ENCODE peak calls at places on chromosomes 12 and 14, in seven cellular contexts. One of them, this sample, is unnamed.
A peak's percentile ranks its signal among the peaks of the same experiment; 100 is the strongest.

GRCh38 chr14:68284333-68284732 is 464.8 kb downstream of the RAD51B start:
- DNase-seq in esophagus squamous epithelium: no peak
- DNase-seq in GM23248: peak; percentile 3
- DNase-seq in D341Med: no peak
- DNase-seq in AG04450: no peak
- DNase-seq in HepG2: no peak
- DNase-seq in coronary artery: no peak
- DNase-seq in this sample: no peak

GRCh38 chr12:52867636-52868035 is 18.8 kb upstream of the KRT78 start:
- DNase-seq in esophagus squamous epithelium: no peak
- DNase-seq in GM23248: peak; percentile 15
- DNase-seq in D341Med: no peak
- DNase-seq in AG04450: no peak
- DNase-seq in HepG2: no peak
- DNase-seq in coronary artery: no peak
- DNase-seq in this sample: peak; percentile 66

GRCh38 chr12:110912263-110912662 is 8.1 kb downstream of the MYL2 start:
- DNase-seq in esophagus squamous epithelium: no peak
- DNase-seq in GM23248: no peak
- DNase-seq in D341Med: no peak
- DNase-seq in AG04450: no peak
- DNase-seq in HepG2: no peak
- DNase-seq in coronary artery: no peak
- DNase-seq in this sample: no peak

GRCh38 chr14:44030963-44031362 is 476.1 kb downstream of the FSCB start:
- DNase-seq in esophagus squamous epithelium: no peak
- DNase-seq in GM23248: no peak
- DNase-seq in D341Med: no peak
- DNase-seq in AG04450: no peak
- DNase-seq in HepG2: no peak
- DNase-seq in coronary artery: no peak
- DNase-seq in this sample: no peak

GRCh38 chr12:80187660-80188090 is 88.3 kb downstream of the OTOGL start:
- DNase-seq in esophagus squamous epithelium: no peak
- DNase-seq in GM23248: peak; percentile 41
- DNase-seq in D341Med: no peak
- DNase-seq in AG04450: no peak
- DNase-seq in HepG2: no peak
- DNase-seq in coronary artery: no peak
- DNase-seq in this sample: peak; percentile 83

GRCh38 chr14:50736932-50737419 is 68.9 kb upstream of the SAV1 start:
- DNase-seq in esophagus squamous epithelium: no peak
- DNase-seq in GM23248: no peak
- DNase-seq in D341Med: no peak
- DNase-seq in AG04450: no peak
- DNase-seq in HepG2: no peak
- DNase-seq in coronary artery: no peak
- DNase-seq in this sample: no peak

GRCh38 chr12:71552728-71553501 is 110.7 kb downstream of the ZFC3H1 start:
- DNase-seq in esophagus squamous epithelium: no peak
- DNase-seq in GM23248: no peak
- DNase-seq in D341Med: no peak
- DNase-seq in AG04450: no peak
- DNase-seq in HepG2: peak; percentile 92
- DNase-seq in coronary artery: no peak
- DNase-seq in this sample: no peak

GRCh38 chr12:120583478-120584030 is 2.4 kb upstream of the POP5 start:
- DNase-seq in esophagus squamous epithelium: no peak
- DNase-seq in GM23248: peak; percentile 85
- DNase-seq in D341Med: peak; percentile 81
- DNase-seq in AG04450: peak; percentile 29
- DNase-seq in HepG2: peak; percentile 54
- DNase-seq in coronary artery: peak; percentile 85
- DNase-seq in this sample: peak; percentile 78

GRCh38 chr12:107415834-107416233 is 269.8 kb upstream of the PWP1 start:
- DNase-seq in esophagus squamous epithelium: no peak
- DNase-seq in GM23248: peak; percentile 83
- DNase-seq in D341Med: no peak
- DNase-seq in AG04450: no peak
- DNase-seq in HepG2: no peak
- DNase-seq in coronary artery: no peak
- DNase-seq in this sample: peak; percentile 93

GRCh38 chr12:52992699-52993557 is 13.3 kb upstream of the EIF4B start:
- DNase-seq in esophagus squamous epithelium: no peak
- DNase-seq in GM23248: peak; percentile 67
- DNase-seq in D341Med: no peak
- DNase-seq in AG04450: no peak
- DNase-seq in HepG2: peak; percentile 99
- DNase-seq in coronary artery: no peak
- DNase-seq in this sample: peak; percentile 67

GRCh38 chr14:82500222-82500621 is 966.6 kb upstream of the SEL1L start:
- DNase-seq in esophagus squamous epithelium: no peak
- DNase-seq in GM23248: no peak
- DNase-seq in D341Med: no peak
- DNase-seq in AG04450: no peak
- DNase-seq in HepG2: no peak
- DNase-seq in coronary artery: no peak
- DNase-seq in this sample: no peak

GRCh38 chr14:63523735-63524408 is 19.3 kb downstream of the PPP2R5E start:
- DNase-seq in esophagus squamous epithelium: no peak
- DNase-seq in GM23248: no peak
- DNase-seq in D341Med: no peak
- DNase-seq in AG04450: no peak
- DNase-seq in HepG2: no peak
- DNase-seq in coronary artery: no peak
- DNase-seq in this sample: no peak

GRCh38 chr12:123022846-123023245 is 42.4 kb downstream of the ARL6IP4 start:
- DNase-seq in esophagus squamous epithelium: no peak
- DNase-seq in GM23248: no peak
- DNase-seq in D341Med: no peak
- DNase-seq in AG04450: no peak
- DNase-seq in HepG2: no peak
- DNase-seq in coronary artery: no peak
- DNase-seq in this sample: no peak

GRCh38 chr12:870378-870777 is 79.1 kb downstream of the RAD52 start:
- DNase-seq in esophagus squamous epithelium: no peak
- DNase-seq in GM23248: no peak
- DNase-seq in D341Med: no peak
- DNase-seq in AG04450: no peak
- DNase-seq in HepG2: no peak
- DNase-seq in coronary artery: no peak
- DNase-seq in this sample: no peak

GRCh38 chr12:89092297-89092696 is 260.0 kb downstream of the DUSP6 start:
- DNase-seq in esophagus squamous epithelium: no peak
- DNase-seq in GM23248: no peak
- DNase-seq in D341Med: no peak
- DNase-seq in AG04450: no peak
- DNase-seq in HepG2: no peak
- DNase-seq in coronary artery: no peak
- DNase-seq in this sample: no peak

GRCh38 chr12:21776242-21776641 is 1.7 kb upstream of the KCNJ8 start:
- DNase-seq in esophagus squamous epithelium: no peak
- DNase-seq in GM23248: no peak
- DNase-seq in D341Med: no peak
- DNase-seq in AG04450: no peak
- DNase-seq in HepG2: no peak
- DNase-seq in coronary artery: no peak
- DNase-seq in this sample: no peak

GRCh38 chr12:25388216-25388615 is 137.5 kb upstream of the KRAS start:
- DNase-seq in esophagus squamous epithelium: no peak
- DNase-seq in GM23248: peak; percentile 21
- DNase-seq in D341Med: no peak
- DNase-seq in AG04450: no peak
- DNase-seq in HepG2: no peak
- DNase-seq in coronary artery: no peak
- DNase-seq in this sample: peak; percentile 13

GRCh38 chr12:16300222-16300621 is 22.7 kb upstream of the SLC15A5 start:
- DNase-seq in esophagus squamous epithelium: no peak
- DNase-seq in GM23248: peak; percentile 71
- DNase-seq in D341Med: no peak
- DNase-seq in AG04450: no peak
- DNase-seq in HepG2: no peak
- DNase-seq in coronary artery: no peak
- DNase-seq in this sample: no peak

GRCh38 chr12:6752181-6752930 is 585 bp downstream of the MLF2 start:
- DNase-seq in esophagus squamous epithelium: no peak
- DNase-seq in GM23248: peak; percentile 83
- DNase-seq in D341Med: peak; percentile 69
- DNase-seq in AG04450: no peak
- DNase-seq in HepG2: peak; percentile 51
- DNase-seq in coronary artery: no peak
- DNase-seq in this sample: peak; percentile 49

GRCh38 chr12:52552681-52553195 is at the start of gene KRT71:
- DNase-seq in esophagus squamous epithelium: no peak
- DNase-seq in GM23248: no peak
- DNase-seq in D341Med: no peak
- DNase-seq in AG04450: no peak
- DNase-seq in HepG2: no peak
- DNase-seq in coronary artery: no peak
- DNase-seq in this sample: no peak

GRCh38 chr14:67547224-67547780 is 14.2 kb downstream of the PLEKHH1 start:
- DNase-seq in esophagus squamous epithelium: no peak
- DNase-seq in GM23248: no peak
- DNase-seq in D341Med: no peak
- DNase-seq in AG04450: no peak
- DNase-seq in HepG2: no peak
- DNase-seq in coronary artery: no peak
- DNase-seq in this sample: no peak

GRCh38 chr14:70257526-70257925 is 68.8 kb upstream of the SLC8A3 start:
- DNase-seq in esophagus squamous epithelium: no peak
- DNase-seq in GM23248: no peak
- DNase-seq in D341Med: peak; percentile 36
- DNase-seq in AG04450: no peak
- DNase-seq in HepG2: no peak
- DNase-seq in coronary artery: no peak
- DNase-seq in this sample: peak; percentile 10

GRCh38 chr12:51393676-51394545 is 2.7 kb upstream of the GALNT6 start:
- DNase-seq in esophagus squamous epithelium: no peak
- DNase-seq in GM23248: peak; percentile 98
- DNase-seq in D341Med: no peak
- DNase-seq in AG04450: peak; percentile 59
- DNase-seq in HepG2: no peak
- DNase-seq in coronary artery: no peak
- DNase-seq in this sample: peak; percentile 93

GRCh38 chr12:98894412-98895085 is 249.5 kb downstream of the APAF1 start:
- DNase-seq in esophagus squamous epithelium: no peak
- DNase-seq in GM23248: peak; percentile 9
- DNase-seq in D341Med: peak; percentile 77
- DNase-seq in AG04450: no peak
- DNase-seq in HepG2: no peak
- DNase-seq in coronary artery: no peak
- DNase-seq in this sample: peak; percentile 70

GRCh38 chr12:124391340-124392261 is 96.7 kb downstream of the RFLNA start:
- DNase-seq in esophagus squamous epithelium: peak; percentile 45
- DNase-seq in GM23248: peak; percentile 86
- DNase-seq in D341Med: no peak
- DNase-seq in AG04450: no peak
- DNase-seq in HepG2: no peak
- DNase-seq in coronary artery: no peak
- DNase-seq in this sample: peak; percentile 86

GRCh38 chr12:47885012-47885501 is 19.7 kb downstream of the VDR start:
- DNase-seq in esophagus squamous epithelium: no peak
- DNase-seq in GM23248: no peak
- DNase-seq in D341Med: no peak
- DNase-seq in AG04450: no peak
- DNase-seq in HepG2: no peak
- DNase-seq in coronary artery: no peak
- DNase-seq in this sample: no peak

GRCh38 chr12:112103758-112104504 is 4.7 kb downstream of the NAA25 start:
- DNase-seq in esophagus squamous epithelium: no peak
- DNase-seq in GM23248: no peak
- DNase-seq in D341Med: no peak
- DNase-seq in AG04450: no peak
- DNase-seq in HepG2: no peak
- DNase-seq in coronary artery: no peak
- DNase-seq in this sample: no peak